ENCODE peak calls at places on chromosomes 1 and 21, in five cellular contexts. V is stomach, T is DMS53, J is NCI-H2081, N is LoVo. C is an unnamed sample.
A peak's percentile ranks its signal among the peaks of the same experiment; 100 is the strongest.

GRCh38 chr1:228079601-228080263 is 2.8 kb upstream of the ARF1 start:
- DNase-seq in J (no peak), N (no peak), T (no peak), V (peak; percentile 23), C (no peak)

GRCh38 chr1:73065585-73065984 is 783.2 kb upstream of the NEGR1 start:
- DNase-seq in J (peak; percentile 16), V (no peak), T (peak; percentile 78), N (no peak), C (no peak)

GRCh38 chr1:30719406-30720270 is 3.7 kb downstream of the MATN1 start:
- DNase-seq in N (no peak), V (no peak), J (no peak), T (no peak), C (peak; percentile 49)

GRCh38 chr1:228099331-228099732 is 3.8 kb downstream of the C1orf35 start:
- DNase-seq in J (no peak), T (no peak), V (no peak), N (no peak), C (no peak)

GRCh38 chr1:156752843-156753486 is 1.5 kb upstream of the HDGF start:
- DNase-seq in J (no peak), V (no peak), T (peak; percentile 38), N (no peak), C (no peak)

GRCh38 chr1:169711469-169712308 is at the start of gene SELL:
- DNase-seq in V (peak; percentile 69), N (peak; percentile 67), J (peak; percentile 76), T (peak; percentile 91), C (peak; percentile 80)

GRCh38 chr1:170239445-170239844 is 93.7 kb downstream of the NTMT2 start:
- DNase-seq in T (no peak), N (no peak), J (no peak), V (no peak), C (peak; percentile 60)

GRCh38 chr1:161117681-161118581 is at the start of the genes NIT1 and PFDN2:
- DNase-seq in N (peak; percentile 90), V (peak; percentile 86), J (peak; percentile 84), T (peak; percentile 90), C (peak; percentile 81)

GRCh38 chr1:101971309-101971708 is 25.4 kb downstream of the OLFM3 start:
- DNase-seq in V (no peak), T (peak; percentile 35), N (no peak), J (no peak), C (peak; percentile 2)

GRCh38 chr21:41557884-41558283 is 49.9 kb upstream of the TMPRSS2 start:
- DNase-seq in T (no peak), V (no peak), N (no peak), J (no peak), C (no peak)

GRCh38 chr21:37555672-37556261 is 189.2 kb downstream of the DYRK1A start:
- DNase-seq in N (no peak), T (no peak), V (no peak), J (no peak), C (no peak)

GRCh38 chr1:87897486-87897885 is 568.8 kb downstream of the LMO4 start:
- DNase-seq in N (no peak), T (peak; percentile 15), V (no peak), J (no peak), C (no peak)